ENCODE peak calls at places on chromosomes 2 and 18, in seven cellular contexts. I is neural progenitor cell, B is GM23248, J is hepatocyte, W is HCT116, M is PC-3, U is MM.1S. P is an unnamed sample.
A peak's percentile ranks its signal among the peaks of the same experiment; 100 is the strongest.

GRCh38 chr18:79982736-79983135 is 5.6 kb downstream of the TXNL4A start:
- DNase-seq in U (no peak), I (no peak), M (no peak), B (peak; percentile 31), W (no peak), J (no peak), P (no peak)

GRCh38 chr2:150168596-150168995 is 318.9 kb downstream of the RND3 start:
- DNase-seq in W (no peak), I (no peak), U (no peak), M (peak; percentile 12), J (no peak), B (peak; percentile 45), P (no peak)

GRCh38 chr2:120955427-120955826 is 219.8 kb downstream of the GLI2 start:
- DNase-seq in J (no peak), B (no peak), U (no peak), I (no peak), W (no peak), M (peak; percentile 42), P (no peak)

GRCh38 chr2:108271691-108272253 is 16.9 kb upstream of the SULT1C2 start:
- DNase-seq in I (no peak), U (no peak), J (no peak), W (no peak), M (peak; percentile 86), B (peak; percentile 79), P (no peak)

GRCh38 chr2:215998636-215999035 is 14.7 kb downstream of the MREG start:
- DNase-seq in M (peak; percentile 40), I (no peak), J (no peak), U (no peak), B (no peak), W (no peak), P (no peak)

GRCh38 chr18:24228661-24229053 is 89.8 kb downstream of the CABYR start:
- DNase-seq in I (no peak), M (peak; percentile 70), U (no peak), B (peak; percentile 16), J (no peak), W (no peak), P (no peak)

GRCh38 chr2:110204408-110205385 is at the start of gene NPHP1:
- DNase-seq in W (peak; percentile 60), U (peak; percentile 88), I (peak; percentile 94), B (peak; percentile 94), J (peak; percentile 93), M (peak; percentile 84), P (peak; percentile 90)

GRCh38 chr2:172864182-172864581 is 128.5 kb downstream of the RAPGEF4 start:
- DNase-seq in M (peak; percentile 72), U (peak; percentile 11), B (peak; percentile 61), I (peak; percentile 79), J (peak; percentile 60), W (peak; percentile 8), P (peak; percentile 82)

GRCh38 chr18:43919565-43919964 is 642.3 kb upstream of the SYT4 start:
- DNase-seq in I (no peak), W (no peak), M (peak; percentile 14), J (no peak), U (no peak), B (no peak), P (no peak)

GRCh38 chr18:3924455-3924854 is 474.5 kb downstream of the TGIF1 start:
- DNase-seq in I (no peak), W (no peak), M (no peak), B (peak; percentile 65), J (no peak), U (no peak), P (no peak)

GRCh38 chr18:50982802-50983179 is 15.0 kb downstream of the ELAC1 start:
- DNase-seq in M (no peak), W (no peak), U (no peak), B (peak; percentile 25), J (no peak), I (no peak), P (peak; percentile 23)

GRCh38 chr2:99278793-99279291 is 22.2 kb downstream of the LYG1 start:
- DNase-seq in B (peak; percentile 87), M (peak; percentile 67), I (no peak), W (no peak), U (no peak), J (peak; percentile 49), P (no peak)

GRCh38 chr2:57696016-57696415 is 350.6 kb upstream of the VRK2 start:
- DNase-seq in W (peak; percentile 19), I (no peak), B (peak; percentile 26), M (peak; percentile 95), J (peak; percentile 14), U (no peak), P (no peak)

GRCh38 chr2:127615511-127616166 is 30.3 kb upstream of the GPR17 start:
- DNase-seq in W (no peak), I (peak; percentile 32), B (peak; percentile 56), M (peak; percentile 97), U (no peak), J (peak; percentile 2), P (no peak)
- H2AFZ ChIP-seq in W (no peak overlapping the region), I (peak overlapping the region; percentile 60), B (no peak overlapping the region), M (peak overlapping the region; percentile 58), U (no peak overlapping the region), J (no peak overlapping the region), P (no peak overlapping the region)

GRCh38 chr2:27281855-27282559 is at the start of gene TRIM54:
- DNase-seq in J (no peak), M (peak; percentile 49), I (no peak), B (peak; percentile 56), W (no peak), U (no peak), P (peak; percentile 29)

GRCh38 chr2:27280826-27281225 is 1.4 kb upstream of the TRIM54 start:
- DNase-seq in B (peak; percentile 26), J (no peak), U (no peak), W (no peak), M (no peak), I (no peak), P (no peak)

GRCh38 chr2:27284989-27285388 is 2.8 kb downstream of the TRIM54 start:
- DNase-seq in M (no peak), J (no peak), I (no peak), B (no peak), U (no peak), W (no peak), P (no peak)

GRCh38 chr2:27281442-27281841 is 787 bp upstream of the TRIM54 start:
- DNase-seq in U (no peak), I (no peak), W (no peak), B (no peak), J (no peak), M (no peak), P (no peak)

DNA sequence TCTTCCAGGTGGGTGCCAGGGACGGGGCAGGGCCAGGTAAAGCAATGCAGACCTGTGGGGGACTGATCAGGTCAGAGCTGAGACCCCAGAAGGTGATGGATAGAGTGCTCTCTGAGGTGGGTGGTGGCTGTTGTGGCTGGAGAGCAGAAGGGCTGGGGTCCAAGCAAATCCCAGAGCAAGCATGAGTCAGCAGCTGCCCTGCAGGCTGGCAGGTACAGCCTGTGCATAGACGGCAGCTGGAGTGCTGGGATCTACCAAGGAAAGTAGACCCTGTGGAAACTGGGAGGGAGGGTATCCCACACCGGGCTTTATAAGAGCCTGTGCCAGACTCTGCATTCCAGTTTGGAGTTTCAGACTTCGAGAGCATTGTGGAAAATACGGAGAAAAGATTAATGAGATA is 663 bp downstream of the TRIM54 start:
- DNase-seq in U (no peak), I (no peak), M (peak; percentile 53), J (no peak), W (no peak), B (no peak), P (no peak)
- TF ChIP-seq EZH2 in U (no peak), I (no peak), M (no peak), J (no peak), W (no peak), B (no peak), P (no peak)

DNA sequence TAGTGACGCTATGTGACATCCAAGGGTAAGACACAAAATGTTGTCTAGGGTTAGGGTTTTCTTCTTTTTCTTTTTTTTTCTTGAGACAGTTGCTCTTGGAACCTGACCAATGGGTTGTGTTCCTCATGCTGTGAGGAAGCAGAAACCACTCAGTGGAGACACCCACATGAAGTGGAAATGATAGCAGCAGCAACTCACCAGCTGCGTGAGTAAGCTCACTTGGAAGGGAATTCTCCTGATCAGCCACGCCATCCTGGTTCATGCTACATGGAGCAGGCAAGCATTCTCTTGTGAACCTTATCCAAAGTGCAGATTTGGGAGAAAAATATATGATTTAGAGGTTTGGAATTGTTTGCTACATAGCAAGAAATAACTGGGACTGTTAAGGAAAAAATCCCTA is 863.7 kb downstream of the EPHA4 start:
- DNase-seq in I (no peak), J (no peak), W (no peak), U (no peak), M (no peak), B (peak; percentile 94), P (no peak)
- TF ChIP-seq EZH2phosphoT487 in I (no peak), J (no peak), W (no peak), U (no peak), M (no peak), B (no peak), P (no peak)

GRCh38 chr2:226667736-226668135 is 131.9 kb downstream of the IRS1 start:
- DNase-seq in M (no peak), B (no peak), W (no peak), I (no peak), U (no peak), J (no peak), P (no peak)
- H2AFZ ChIP-seq in M (no peak overlapping the region), B (no peak overlapping the region), W (no peak overlapping the region), I (no peak overlapping the region), U (no peak overlapping the region), J (no peak overlapping the region), P (no peak overlapping the region)